ENCODE peak calls at places on chromosomes 11 and 22, in nine cellular contexts. L is PC-9; P is CD4-positive, alpha-beta T cell; U is HCT116; I is heart left ventricle; T is colonic mucosa; K is endothelial cell of umbilical vein; R is upper lobe of left lung; Y is hepatocyte. A is an unnamed sample. For H3K27me3, the result is how much of the 10 kb centered on the place peaks cover.

GRCh38 chr22:39686776-39687525 is 116.4 kb downstream of the CACNA1I start:
- DNase-seq in L (no peak), P (no peak), U (no peak), I (no peak), T (no peak), K (no peak), R (no peak), Y (no peak), A (no peak)

GRCh38 chr11:68998390-68998911 is 14.6 kb downstream of the MRGPRF start:
- DNase-seq in L (no peak), P (no peak), U (no peak), I (no peak), T (peak), K (peak), R (no peak), Y (peak), A (no peak)

GRCh38 chr11:70901951-70902521 is 350.3 kb downstream of the SHANK2 start:
- DNase-seq in L (no peak), P (no peak), U (no peak), I (no peak), T (no peak), K (no peak), R (peak), Y (no peak), A (no peak)

GRCh38 chr11:76892305-76892704 is 31.6 kb downstream of the ACER3 start:
- DNase-seq in L (no peak), P (no peak), U (no peak), I (no peak), T (no peak), K (no peak), R (no peak), Y (no peak), A (no peak)

GRCh38 chr11:78933361-78933760 is 358.7 kb upstream of the NARS2 start:
- DNase-seq in L (no peak), P (no peak), U (no peak), I (no peak), T (no peak), K (no peak), R (no peak), Y (no peak), A (no peak)

GRCh38 chr22:19655399-19655798 is 58.9 kb upstream of the SEPTIN5 start:
- DNase-seq in L (no peak), P (no peak), U (no peak), I (no peak), T (no peak), K (no peak), R (no peak), Y (no peak), A (no peak)

GRCh38 chr11:82869657-82870056 is 30.6 kb downstream of the PRCP start:
- DNase-seq in L (no peak), P (no peak), U (no peak), I (no peak), T (no peak), K (no peak), R (no peak), Y (no peak), A (no peak)

GRCh38 chr22:48492371-48493320 is 1335.0 kb downstream of the BRD1 start:
- DNase-seq in L (peak), P (no peak), U (peak), I (no peak), T (peak), K (peak), R (no peak), Y (peak), A (peak)

GRCh38 chr11:119320593-119321524 is 3.9 kb upstream of the MCAM start:
- DNase-seq in L (peak), P (no peak), U (no peak), I (peak), T (peak), K (peak), R (peak), Y (peak), A (no peak)

GRCh38 chr11:10329935-10330334 is 25.1 kb downstream of the ADM start:
- DNase-seq in L (no peak), P (no peak), U (no peak), I (no peak), T (no peak), K (peak), R (no peak), Y (no peak), A (no peak)

GRCh38 chr22:23478175-23478574 is 101.9 kb downstream of the IGLL1 start:
- DNase-seq in L (no peak), P (no peak), U (no peak), I (no peak), T (no peak), K (no peak), R (no peak), Y (no peak), A (no peak)

GRCh38 chr22:37823134-37823985 is at the start of gene GALR3:
- DNase-seq in L (no peak), P (no peak), U (no peak), I (no peak), T (no peak), K (no peak), R (no peak), Y (no peak), A (no peak)

GRCh38 chr11:35363246-35364100 is 55.9 kb downstream of the SLC1A2 start:
- DNase-seq in L (no peak), P (no peak), U (no peak), I (no peak), T (no peak), K (no peak), R (no peak), Y (no peak), A (no peak)

GRCh38 chr22:37333724-37334460 is 51.6 kb downstream of the CYTH4 start:
- DNase-seq in L (no peak), P (no peak), U (no peak), I (no peak), T (no peak), K (no peak), R (no peak), Y (no peak), A (no peak)

GRCh38 chr22:47376901-47377520 is 614.6 kb downstream of the TBC1D22A start:
- DNase-seq in L (no peak), P (no peak), U (no peak), I (no peak), T (no peak), K (no peak), R (no peak), Y (no peak), A (no peak)

GRCh38 chr22:25704701-25705100 is 37.3 kb upstream of the MYO18B start:
- DNase-seq in L (no peak), P (no peak), U (no peak), I (no peak), T (no peak), K (no peak), R (no peak), Y (no peak), A (no peak)

GRCh38 chr11:124801636-124802312 is 1.6 kb upstream of the MSANTD2 start:
- DNase-seq in L (no peak), P (no peak), U (no peak), I (no peak), T (no peak), K (no peak), R (no peak), Y (no peak), A (no peak)

GRCh38 chr11:16977136-16978020 is 36.8 kb downstream of the PLEKHA7 start:
- DNase-seq in L (no peak), P (no peak), U (no peak), I (no peak), T (peak), K (no peak), R (no peak), Y (no peak), A (no peak)

GRCh38 chr11:112439614-112440013 is 179.0 kb upstream of the PLET1 start:
- DNase-seq in L (no peak), P (no peak), U (no peak), I (no peak), T (no peak), K (no peak), R (no peak), Y (no peak), A (no peak)

GRCh38 chr22:30228509-30229359 is 17.8 kb downstream of the LIF start:
- DNase-seq in L (peak), P (no peak), U (no peak), I (no peak), T (no peak), K (no peak), R (peak), Y (no peak), A (peak)

GRCh38 chr22:43425976-43426785 is 14.4 kb downstream of the MPPED1 start:
- DNase-seq in L (no peak), P (no peak), U (no peak), I (no peak), T (no peak), K (no peak), R (peak), Y (no peak), A (no peak)

GRCh38 chr11:14254533-14255530 is 104.2 kb downstream of the RRAS2 start:
- DNase-seq in L (peak), P (no peak), U (no peak), I (no peak), T (no peak), K (no peak), R (no peak), Y (no peak), A (no peak)

GRCh38 chr11:69243496-69244200 is 50.3 kb upstream of the MYEOV start:
- DNase-seq in L (no peak), P (no peak), U (no peak), I (no peak), T (peak), K (no peak), R (no peak), Y (no peak), A (no peak)

GRCh38 chr11:94897330-94897768 is 76.0 kb downstream of the CWC15 start:
- DNase-seq in L (peak), P (no peak), U (peak), I (peak), T (peak), K (peak), R (no peak), Y (peak), A (no peak)

GRCh38 chr22:21718492-21718891 is 17.1 kb downstream of the YPEL1 start:
- DNase-seq in L (no peak), P (no peak), U (no peak), I (no peak), T (no peak), K (no peak), R (no peak), Y (no peak), A (no peak)

GRCh38 chr22:26045855-26046254 is 123.4 kb upstream of the SEZ6L start:
- DNase-seq in L (no peak), P (no peak), U (no peak), I (no peak), T (no peak), K (no peak), R (no peak), Y (no peak), A (no peak)

GRCh38 chr11:28701760-28702449 is 593.7 kb downstream of the METTL15 start:
- DNase-seq in L (peak), P (no peak), U (peak), I (no peak), T (no peak), K (peak), R (no peak), Y (no peak), A (no peak)

GRCh38 chr11:33179431-33179830 is 18.2 kb upstream of the CSTF3 start:
- DNase-seq in L (no peak), P (no peak), U (no peak), I (no peak), T (no peak), K (peak), R (no peak), Y (no peak), A (no peak)

GRCh38 chr11:61545341-61545740 is 35.5 kb downstream of the SYT7 start:
- DNase-seq in L (no peak), P (no peak), U (peak), I (no peak), T (no peak), K (no peak), R (no peak), Y (no peak), A (no peak)

GRCh38 chr11:94604496-94604895 is 37.3 kb downstream of the PIWIL4 start:
- DNase-seq in L (no peak), P (no peak), U (no peak), I (no peak), T (no peak), K (no peak), R (no peak), Y (no peak), A (no peak)

GRCh38 chr11:65526744-65527143 is 1.9 kb downstream of the SCYL1 start:
- DNase-seq in L (no peak), P (no peak), U (no peak), I (no peak), T (no peak), K (no peak), R (no peak), Y (no peak), A (no peak)

DNA sequence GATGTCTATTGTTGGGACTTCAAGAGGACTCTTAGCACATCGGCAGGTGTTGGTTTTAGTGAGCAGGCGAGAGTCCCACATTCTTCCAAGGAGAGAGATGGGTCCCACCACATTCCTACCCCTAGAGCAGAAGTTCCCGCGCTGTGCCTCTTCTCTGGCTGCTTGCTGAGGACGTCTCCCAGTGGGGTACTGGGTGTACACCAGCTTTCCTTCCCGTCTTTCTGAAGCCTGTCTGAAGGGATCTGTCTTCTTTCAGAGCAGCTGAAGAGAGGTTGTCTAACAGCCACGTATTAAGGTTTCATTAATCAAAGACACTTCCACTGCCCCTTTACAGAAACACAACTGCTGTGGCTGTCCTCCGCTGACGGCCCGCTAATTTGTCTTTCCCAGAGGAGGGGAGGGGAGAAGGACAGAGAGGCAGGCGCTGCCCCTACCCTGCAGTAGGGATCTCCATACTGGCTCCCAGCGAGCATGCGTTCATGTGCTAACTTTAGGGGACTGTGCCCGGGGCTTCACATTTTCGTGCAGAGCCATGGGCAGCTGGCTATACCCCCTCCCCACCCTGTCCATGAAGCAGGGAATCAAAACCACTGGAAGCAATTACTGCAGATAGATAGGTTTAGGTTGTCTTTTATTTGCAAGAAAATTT is 56.0 kb downstream of the ZBTB16 start:
- DNase-seq in L (no peak), P (no peak), U (no peak), I (no peak), T (no peak), K (no peak), R (no peak), Y (peak), A (no peak)
- H3K27me3 ChIP-seq in L (half or more), P (under half), U (half or more), I (under half), T (under half), K (under half), R (under half), Y (under half), A (under half)

GRCh38 chr11:87120937-87121336 is 83.2 kb downstream of the TMEM135 start:
- DNase-seq in L (no peak), P (no peak), U (no peak), I (no peak), T (no peak), K (no peak), R (no peak), Y (no peak), A (no peak)
- TF ChIP-seq CTCF in L (no peak), P (no peak), U (no peak), I (no peak), T (no peak), K (no peak), R (no peak), Y (no peak), A (no peak)

GRCh38 chr11:133157180-133157579 is 375.1 kb downstream of the OPCML start:
- DNase-seq in L (no peak), P (no peak), U (no peak), I (no peak), T (no peak), K (no peak), R (no peak), Y (no peak), A (no peak)
- H3K27me3 ChIP-seq in L (half or more), P (under half), U (under half), I (under half), T (under half), K (under half), R (under half), Y (under half), A (under half)

DNA sequence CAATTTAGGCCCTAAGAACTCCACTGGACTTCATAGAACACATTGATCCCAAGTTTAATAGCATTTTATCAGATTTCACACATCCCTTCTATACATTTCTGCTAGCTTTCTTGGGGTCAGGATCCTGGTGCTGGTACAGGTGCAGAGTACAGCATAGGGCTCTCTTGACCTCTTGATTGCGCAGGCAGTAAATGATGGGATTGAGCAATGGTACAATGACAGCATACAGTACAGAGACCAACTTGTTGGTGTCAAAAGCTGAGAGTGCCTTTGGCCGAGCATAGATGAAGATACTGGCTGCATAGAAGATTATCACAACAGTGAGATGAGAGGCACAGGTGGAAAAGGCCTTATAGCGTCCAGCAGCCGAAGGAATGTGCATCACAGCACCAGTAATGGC is 4.9 kb downstream of the OR6A2 start:
- DNase-seq in L (no peak), P (no peak), U (no peak), I (no peak), T (no peak), K (no peak), R (no peak), Y (no peak), A (no peak)
- TF ChIP-seq CTCF in L (no peak), P (no peak), U (no peak), I (no peak), T (no peak), K (no peak), R (no peak), Y (no peak), A (no peak)